ENCODE peak calls at places on chromosomes 3 and 15, in six cellular contexts. O is H9, H is H1, F is neuronal stem cell, Y is IMR-90, I is trophoblast cell. E is an unnamed sample.

GRCh38 chr15:62940755-62941361 is 101.7 kb upstream of the TPM1 start:
- DNase-seq in H (no peak), Y (peak), I (peak), O (no peak), F (no peak), E (peak)

GRCh38 chr3:151282921-151283320 is 4.6 kb upstream of the P2RY14 start:
- DNase-seq in Y (peak), I (no peak), F (peak), O (no peak), H (no peak), E (peak)

GRCh38 chr3:106824856-106825255 is 552.4 kb upstream of the CCDC54 start:
- DNase-seq in F (no peak), I (no peak), H (no peak), O (peak), Y (peak), E (peak)

GRCh38 chr3:28267984-28268849 is 26.8 kb downstream of the CMC1 start:
- DNase-seq in O (no peak), H (no peak), Y (no peak), I (no peak), F (no peak), E (no peak)

GRCh38 chr15:72166716-72167417 is 30.7 kb downstream of the GRAMD2A start:
- DNase-seq in Y (no peak), I (no peak), H (no peak), O (no peak), F (no peak), E (no peak)

GRCh38 chr3:127373701-127374625 is 86.1 kb upstream of the PRR20G start:
- DNase-seq in Y (no peak), F (no peak), I (no peak), O (peak), H (no peak), E (no peak)

GRCh38 chr15:100201376-100202280 is 140.1 kb downstream of the ADAMTS17 start:
- DNase-seq in H (no peak), Y (no peak), O (no peak), F (no peak), I (no peak), E (peak)

GRCh38 chr3:85074003-85074402 is 115.2 kb downstream of the CADM2 start:
- DNase-seq in F (no peak), H (no peak), Y (no peak), I (no peak), O (no peak), E (no peak)

GRCh38 chr3:182728248-182728647 is 65.1 kb upstream of the ATP11B start:
- DNase-seq in I (no peak), F (no peak), Y (no peak), H (no peak), O (no peak), E (no peak)

GRCh38 chr15:39344662-39345141 is 236.2 kb upstream of the THBS1 start:
- DNase-seq in I (no peak), F (no peak), O (no peak), Y (no peak), H (no peak), E (peak)

GRCh38 chr3:14570089-14570488 is 29.9 kb upstream of the GRIP2 start:
- DNase-seq in I (no peak), O (no peak), Y (no peak), F (no peak), H (no peak), E (no peak)

GRCh38 chr3:181581651-181582050 is 130.1 kb upstream of the SOX2 start:
- DNase-seq in O (no peak), F (no peak), H (no peak), Y (no peak), I (no peak), E (no peak)

GRCh38 chr3:114659109-114660081 is 365.6 kb downstream of the TIGIT start:
- DNase-seq in Y (no peak), H (no peak), F (no peak), O (no peak), I (no peak), E (no peak)

GRCh38 chr3:194775731-194776130 is 90.0 kb downstream of the FAM43A start:
- DNase-seq in O (no peak), H (no peak), F (no peak), Y (no peak), I (no peak), E (no peak)

GRCh38 chr15:37101634-37102314 is 1.4 kb upstream of the MEIS2 start:
- DNase-seq in I (peak), F (peak), Y (peak), H (no peak), O (peak), E (peak)

GRCh38 chr15:38474155-38474757 is 20.3 kb downstream of the FAM98B start:
- DNase-seq in F (peak), H (no peak), I (peak), O (no peak), Y (peak), E (peak)

GRCh38 chr3:191388823-191389222 is 58.5 kb upstream of the UTS2B start:
- DNase-seq in O (no peak), H (no peak), I (no peak), Y (no peak), F (no peak), E (no peak)

GRCh38 chr15:35867371-35867770 is 321.4 kb upstream of the DPH6 start:
- DNase-seq in I (no peak), F (no peak), Y (no peak), O (no peak), H (no peak), E (no peak)

GRCh38 chr3:71173421-71173975 is 410.0 kb downstream of the FOXP1 start:
- DNase-seq in Y (peak), F (no peak), O (no peak), H (no peak), I (peak), E (peak)

GRCh38 chr3:19911452-19911851 is 22.6 kb downstream of the EFHB start:
- DNase-seq in F (no peak), H (no peak), O (no peak), I (no peak), Y (no peak), E (no peak)
- H3K14ac ChIP-seq in F (no peak), H (no peak), O (no peak), I (no peak), Y (no peak), E (no peak)

DNA sequence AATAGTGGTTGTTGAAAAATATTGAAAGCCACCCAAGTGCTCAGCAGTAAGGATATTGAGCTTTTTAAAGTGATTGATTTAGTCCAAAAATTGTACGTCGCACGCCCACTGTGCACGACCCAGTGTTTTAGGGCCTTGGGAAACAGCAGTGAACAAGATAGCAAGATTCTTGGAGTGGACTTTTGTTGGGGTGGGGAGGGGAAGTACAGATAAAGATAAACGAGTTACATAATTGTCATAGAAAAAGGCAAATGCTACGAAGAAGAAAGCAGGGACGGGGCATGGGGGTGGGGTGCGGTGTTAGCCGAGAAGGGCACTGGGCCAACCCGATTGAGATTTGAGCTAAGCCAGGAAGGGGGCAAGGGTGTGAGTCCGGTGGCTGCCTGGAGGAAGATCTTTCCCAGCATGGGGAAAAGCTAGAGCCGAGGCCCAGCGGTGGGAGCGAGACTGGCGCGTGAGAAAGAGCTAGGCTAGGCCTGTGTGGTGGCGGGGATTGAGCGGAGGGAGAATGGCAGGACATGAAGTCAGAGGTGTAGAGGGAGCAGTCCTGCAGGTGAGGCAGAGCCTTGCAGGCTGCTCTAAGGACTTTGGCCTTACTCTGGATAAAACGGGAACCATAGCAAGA is 454 bp downstream of the HTD2 start:
- DNase-seq in F (no peak), Y (peak), H (no peak), I (peak), O (peak), E (peak)
- H3K18ac ChIP-seq in F (peak), Y (no peak), H (peak), I (no peak), O (peak), E (peak)

GRCh38 chr3:165653130-165653778 is 184.0 kb downstream of the BCHE start:
- DNase-seq in F (no peak), O (no peak), H (no peak), Y (no peak), I (no peak), E (peak)
- H3K14ac ChIP-seq in F (no peak), O (no peak), H (no peak), Y (no peak), I (no peak), E (no peak)

GRCh38 chr3:31116651-31117050 is 222.2 kb upstream of the GADL1 start:
- DNase-seq in O (no peak), Y (peak), H (no peak), I (no peak), F (no peak), E (peak)
- H3K18ac ChIP-seq in O (no peak), Y (no peak), H (no peak), I (no peak), F (no peak), E (no peak)

E was measured in mesenchymal stem cell.